ENCODE peak calls at places on chromosomes 16 and 17, in nine cellular contexts. M is GM06990; F is stimulated activated CD4-positive, alpha-beta T cell treated with anti-CD3 and anti-CD28 coated beads, Interleukin-1b, Interleukin-23, amount 100 ng/mL, for 24 hours; I is A172; J is sigmoid colon; K is brain microvascular endothelial cell; D is GM13977; A is AML-193; C is activated CD4-positive, alpha-beta T cell treated with anti-CD3 and anti-CD28 coated beads, Interleukin-2, amount 10 ng/mL, durations not matched to agents 7 days and 5 days. R is an unnamed sample.

GRCh38 chr17:2076461-2076984 is 21.6 kb downstream of the HIC1 start:
- DNase-seq in J (no peak), C (no peak), I (no peak), F (no peak), M (no peak), D (no peak), K (no peak), A (no peak), R (no peak)

GRCh38 chr17:35812456-35812855 is 3.2 kb downstream of the TAF15 start:
- DNase-seq in M (no peak), K (no peak), D (no peak), J (no peak), A (no peak), I (no peak), C (no peak), F (no peak), R (no peak)

GRCh38 chr16:65945485-65945884 is 421.0 kb upstream of the CDH5 start:
- DNase-seq in C (no peak), I (no peak), F (no peak), M (no peak), A (no peak), J (no peak), D (no peak), K (no peak), R (no peak)

GRCh38 chr16:22250522-22250921 is 44.4 kb downstream of the EEF2K start:
- DNase-seq in A (no peak), C (no peak), D (no peak), K (no peak), M (no peak), J (no peak), F (no peak), I (peak; percentile 59), R (no peak)

GRCh38 chr16:24977673-24978065 is 37.5 kb downstream of the ARHGAP17 start:
- DNase-seq in I (peak; percentile 60), F (no peak), A (no peak), M (no peak), C (no peak), D (no peak), J (no peak), K (peak; percentile 68), R (peak; percentile 28)

GRCh38 chr16:117381-118365 is 20.8 kb downstream of the NPRL3 start:
- DNase-seq in I (peak; percentile 67), A (peak; percentile 23), D (peak; percentile 70), K (no peak), J (no peak), C (peak; percentile 74), M (no peak), F (peak; percentile 55), R (no peak)

GRCh38 chr17:8618825-8619224 is 11.7 kb downstream of the MYH10 start:
- DNase-seq in F (no peak), J (no peak), C (no peak), K (no peak), A (no peak), M (no peak), I (no peak), D (no peak), R (no peak)

GRCh38 chr16:29841631-29842030 is 21.4 kb downstream of the MVP start:
- DNase-seq in F (no peak), K (no peak), D (no peak), J (no peak), M (no peak), A (no peak), I (no peak), C (no peak), R (no peak)

GRCh38 chr16:29899516-29900101 is at the start of gene SEZ6L2:
- DNase-seq in D (peak; percentile 43), J (no peak), M (no peak), K (peak; percentile 89), I (peak; percentile 94), C (peak; percentile 80), A (no peak), F (no peak), R (no peak)

R was measured in mesenteric fat pad.